ENCODE peak calls at places on chromosomes 16 and 17, in eight cellular contexts. Q is activated naive CD4-positive, alpha-beta T cell treated with Interleukin-2 at 50 U/mL for 16 hours; W is dorsolateral prefrontal cortex; F is stimulated activated CD4-positive, alpha-beta T cell treated with anti-CD3 and anti-CD28 coated beads, Interleukin-1b, Interleukin-23, amount 100 ng/mL, for 24 hours; K is left ventricle myocardium superior; R is stimulated activated naive CD8-positive, alpha-beta T cell treated with anti-CD3 and anti-CD28 coated beads, Interleukin-15, Interleukin-2, amounts not matched to agents 100 U/mL and 50 U/mL, for 24 hours; A is lower lobe of right lung; O is keratinocyte. H is an unnamed sample.

GRCh38 chr17:17060930-17061329 is 18.7 kb downstream of the MPRIP start:
- DNase-seq in Q (no peak), W (no peak), F (no peak), K (no peak), R (no peak), A (no peak), O (no peak), H (no peak)

GRCh38 chr16:30063893-30064745 is 1.4 kb upstream of the ALDOA start:
- DNase-seq in Q (peak; percentile 73), W (peak; percentile 86), F (peak; percentile 60), K (peak; percentile 88), R (peak; percentile 78), A (peak; percentile 86), O (no peak), H (peak; percentile 74)

GRCh38 chr17:17453088-17453487 is 23.7 kb upstream of the MED9 start:
- DNase-seq in Q (no peak), W (no peak), F (no peak), K (no peak), R (no peak), A (no peak), O (no peak), H (no peak)

GRCh38 chr16:72832640-72833039 is 215.3 kb downstream of the ZFHX3 start:
- DNase-seq in Q (peak; percentile 69), W (peak; percentile 81), F (peak; percentile 47), K (peak; percentile 91), R (peak; percentile 84), A (peak; percentile 82), O (peak; percentile 23), H (peak; percentile 85)

GRCh38 chr17:79294459-79295071 is 219.9 kb downstream of the ENGASE start:
- DNase-seq in Q (peak; percentile 23), W (no peak), F (no peak), K (peak; percentile 76), R (peak; percentile 57), A (peak; percentile 60), O (peak; percentile 9), H (peak; percentile 71)

GRCh38 chr16:89431616-89432015 is 58.7 kb downstream of the ANKRD11 start:
- DNase-seq in Q (no peak), W (no peak), F (no peak), K (no peak), R (no peak), A (no peak), O (no peak), H (no peak)

GRCh38 chr16:3149630-3150345 is 15.0 kb downstream of the ZNF213 start:
- DNase-seq in Q (peak; percentile 55), W (peak; percentile 73), F (no peak), K (peak; percentile 87), R (peak; percentile 78), A (peak; percentile 83), O (no peak), H (peak; percentile 66)

GRCh38 chr16:72956124-72957064 is 91.5 kb downstream of the ZFHX3 start:
- DNase-seq in Q (no peak), W (no peak), F (no peak), K (no peak), R (no peak), A (no peak), O (no peak), H (no peak)

GRCh38 chr17:18986541-18987229 is 17.9 kb downstream of the FAM83G start:
- DNase-seq in Q (no peak), W (no peak), F (no peak), K (no peak), R (peak; percentile 35), A (no peak), O (no peak), H (no peak)

GRCh38 chr17:3002538-3003301 is 60.7 kb downstream of the OR1D5 start:
- DNase-seq in Q (no peak), W (no peak), F (no peak), K (no peak), R (peak; percentile 12), A (peak; percentile 50), O (no peak), H (no peak)

GRCh38 chr17:80760501-80760900 is 215.9 kb downstream of the RPTOR start:
- DNase-seq in Q (no peak), W (no peak), F (no peak), K (no peak), R (peak; percentile 15), A (peak; percentile 69), O (peak; percentile 11), H (peak; percentile 45)

GRCh38 chr16:48054881-48055601 is 100.8 kb downstream of the ABCC12 start:
- DNase-seq in Q (peak; percentile 21), W (peak; percentile 81), F (no peak), K (peak; percentile 46), R (peak; percentile 22), A (peak; percentile 51), O (no peak), H (peak; percentile 22)

GRCh38 chr17:72466199-72466598 is 345.4 kb downstream of the SOX9 start:
- DNase-seq in Q (no peak), W (no peak), F (no peak), K (no peak), R (no peak), A (no peak), O (peak; percentile 74), H (no peak)

GRCh38 chr17:66422181-66422580 is 119.8 kb downstream of the PRKCA start:
- DNase-seq in Q (no peak), W (no peak), F (no peak), K (no peak), R (no peak), A (no peak), O (no peak), H (no peak)

GRCh38 chr16:20911361-20911760 is 10.8 kb downstream of the LYRM1 start:
- DNase-seq in Q (no peak), W (no peak), F (no peak), K (no peak), R (no peak), A (no peak), O (no peak), H (no peak)

GRCh38 chr17:62705116-62705515 is 77.6 kb downstream of the MRC2 start:
- DNase-seq in Q (no peak), W (no peak), F (no peak), K (no peak), R (no peak), A (no peak), O (no peak), H (no peak)

GRCh38 chr16:83245061-83245460 is 562.7 kb upstream of the HSBP1 start:
- DNase-seq in Q (no peak), W (no peak), F (no peak), K (no peak), R (no peak), A (no peak), O (no peak), H (no peak)

H was measured in mucosa of gallbladder.